ENCODE peak calls at places on chromosomes 5 and 9, in four cellular contexts. O, E, Y and C are unnamed samples.
A peak's percentile ranks its signal among the peaks of the same experiment; 100 is the strongest.

GRCh38 chr5:176797456-176798093 is 12.8 kb upstream of the UNC5A start:
- DNase-seq in E (no peak), Y (no peak), O (no peak), C (no peak)

GRCh38 chr9:123550012-123550411 is 194.0 kb downstream of the CRB2 start:
- DNase-seq in O (no peak), E (peak; percentile 20), Y (no peak), C (no peak)

GRCh38 chr9:107710552-107710951 is 221.0 kb upstream of the KLF4 start:
- DNase-seq in Y (no peak), E (no peak), O (no peak), C (no peak)

GRCh38 chr9:131889437-131890244 is 149.8 kb upstream of the RAPGEF1 start:
- DNase-seq in Y (no peak), E (no peak), O (no peak), C (no peak)

GRCh38 chr5:172106511-172107356 is 81.3 kb downstream of the STK10 start:
- DNase-seq in Y (peak; percentile 58), E (peak; percentile 71), O (no peak), C (peak; percentile 9)

GRCh38 chr9:70229579-70229978 is 29.2 kb upstream of the SMC5 start:
- DNase-seq in O (no peak), Y (no peak), E (peak; percentile 11), C (no peak)

GRCh38 chr5:131610198-131611063 is 24.6 kb downstream of the RAPGEF6 start:
- DNase-seq in Y (peak; percentile 18), O (peak; percentile 86), E (no peak), C (no peak)

GRCh38 chr9:12863624-12864023 is 88.8 kb downstream of the LURAP1L start:
- DNase-seq in E (no peak), Y (no peak), O (no peak), C (no peak)

GRCh38 chr9:127776195-127776918 is 2.1 kb downstream of the SH2D3C start:
- DNase-seq in Y (no peak), E (peak; percentile 82), O (no peak), C (no peak)

GRCh38 chr5:32760091-32760509 is 49.0 kb downstream of the NPR3 start:
- DNase-seq in O (peak; percentile 19), Y (peak; percentile 41), E (peak; percentile 18), C (no peak)

GRCh38 chr9:123689701-123690428 is 240.1 kb downstream of the DENND1A start:
- DNase-seq in Y (no peak), E (peak; percentile 47), O (no peak), C (no peak)

GRCh38 chr9:4277531-4277991 is 22.3 kb downstream of the GLIS3 start:
- DNase-seq in E (no peak), O (no peak), Y (peak; percentile 50), C (no peak)

GRCh38 chr5:52692039-52692438 is 95.7 kb upstream of the ITGA1 start:
- DNase-seq in O (no peak), E (no peak), Y (no peak), C (no peak)

GRCh38 chr9:111798786-111799185 is 4.0 kb upstream of the SHOC1 start:
- DNase-seq in Y (no peak), E (no peak), O (no peak), C (no peak)

GRCh38 chr5:2259494-2260107 is 376.9 kb upstream of the IRX4 start:
- DNase-seq in E (no peak), O (no peak), Y (no peak), C (no peak)

GRCh38 chr9:82080265-82080664 is 91.7 kb downstream of the SPATA31D1 start:
- DNase-seq in O (no peak), Y (no peak), E (no peak), C (no peak)

GRCh38 chr5:157213527-157214243 is 33.0 kb downstream of the ITK start:
- DNase-seq in O (no peak), E (no peak), Y (no peak), C (no peak)

GRCh38 chr5:172418847-172419810 is 35.2 kb downstream of the SH3PXD2B start:
- DNase-seq in Y (no peak), O (no peak), E (no peak), C (no peak)

GRCh38 chr5:142512680-142513042 is 173.2 kb downstream of the FGF1 start:
- DNase-seq in Y (no peak), O (peak; percentile 34), E (no peak), C (no peak)

GRCh38 chr9:9924369-9924768 is 688.4 kb downstream of the PTPRD start:
- DNase-seq in O (no peak), Y (no peak), E (no peak), C (no peak)

GRCh38 chr9:21854119-21854518 is 51.7 kb downstream of the MTAP start:
- DNase-seq in E (no peak), Y (no peak), O (no peak), C (no peak)

GRCh38 chr5:8726383-8727036 is 819.4 kb downstream of the SEMA5A start:
- DNase-seq in E (no peak), O (no peak), Y (no peak), C (no peak)

GRCh38 chr5:96714951-96715451 is 52.8 kb downstream of the CAST start:
- DNase-seq in O (peak; percentile 96), Y (peak; percentile 38), E (peak; percentile 54), C (no peak)

GRCh38 chr9:126613656-126614055 is at the start of gene LMX1B:
- DNase-seq in Y (peak; percentile 89), E (no peak), O (no peak), C (no peak)

GRCh38 chr9:126612813-126613641 is 701 bp upstream of the LMX1B start:
- DNase-seq in O (no peak), Y (no peak), E (no peak), C (no peak)

GRCh38 chr9:126611188-126611587 is 2.5 kb upstream of the LMX1B start:
- DNase-seq in O (no peak), E (no peak), Y (no peak), C (no peak)

GRCh38 chr9:126612329-126612812 is 1.4 kb upstream of the LMX1B start:
- DNase-seq in O (no peak), E (no peak), Y (no peak), C (no peak)

DNA sequence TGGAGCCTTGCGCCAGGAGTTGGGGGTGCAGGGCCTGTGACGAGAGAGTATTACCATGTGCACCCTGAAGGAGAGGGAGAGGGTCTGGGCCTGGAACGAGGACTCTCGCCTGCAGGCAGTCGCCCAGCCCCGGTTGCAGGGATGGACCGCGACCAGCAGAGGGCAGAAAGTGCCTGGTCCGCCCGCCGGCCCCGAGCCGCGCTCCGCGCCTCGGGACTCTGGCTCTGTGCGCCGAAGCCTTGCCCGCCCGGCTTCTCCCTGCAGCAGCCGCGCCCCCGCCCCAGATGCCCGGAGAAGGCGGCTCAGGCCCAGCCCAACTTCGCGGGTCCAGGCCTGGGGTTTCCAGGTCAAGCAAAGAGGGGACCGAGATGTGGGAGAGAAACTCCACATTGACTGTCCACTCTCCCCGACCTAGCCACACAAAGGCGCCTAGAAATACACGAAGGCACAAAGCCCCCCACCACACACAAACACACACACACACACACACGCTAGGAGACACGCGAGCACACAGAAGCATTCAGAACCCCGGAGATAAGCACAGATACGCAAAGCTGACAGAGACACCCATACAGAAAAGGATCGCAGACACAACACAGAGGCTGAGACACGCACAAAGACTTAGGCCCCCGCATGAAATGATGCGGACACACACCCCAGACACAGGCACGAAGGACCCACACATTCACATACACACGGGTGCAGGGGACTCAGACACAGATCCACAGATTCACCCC is 2.0 kb upstream of the LMX1B start:
- DNase-seq in O (peak; percentile 36), E (peak; percentile 69), Y (peak; percentile 80), C (no peak)
- TF ChIP-seq JUNB in O (no peak), E (no peak), Y (no peak), C (no peak)

GRCh38 chr5:150286820-150287219 is 2.8 kb downstream of the CAMK2A start:
- DNase-seq in E (peak; percentile 63), Y (peak; percentile 82), O (peak; percentile 73), C (no peak)

GRCh38 chr5:150283904-150284303 is 5.7 kb downstream of the CAMK2A start:
- DNase-seq in O (no peak), E (no peak), Y (no peak), C (no peak)

GRCh38 chr5:150281987-150282386 is 7.6 kb downstream of the CAMK2A start:
- DNase-seq in O (no peak), Y (no peak), E (no peak), C (no peak)

GRCh38 chr5:150285114-150285513 is 4.5 kb downstream of the CAMK2A start:
- DNase-seq in O (no peak), Y (no peak), E (no peak), C (no peak)

DNA sequence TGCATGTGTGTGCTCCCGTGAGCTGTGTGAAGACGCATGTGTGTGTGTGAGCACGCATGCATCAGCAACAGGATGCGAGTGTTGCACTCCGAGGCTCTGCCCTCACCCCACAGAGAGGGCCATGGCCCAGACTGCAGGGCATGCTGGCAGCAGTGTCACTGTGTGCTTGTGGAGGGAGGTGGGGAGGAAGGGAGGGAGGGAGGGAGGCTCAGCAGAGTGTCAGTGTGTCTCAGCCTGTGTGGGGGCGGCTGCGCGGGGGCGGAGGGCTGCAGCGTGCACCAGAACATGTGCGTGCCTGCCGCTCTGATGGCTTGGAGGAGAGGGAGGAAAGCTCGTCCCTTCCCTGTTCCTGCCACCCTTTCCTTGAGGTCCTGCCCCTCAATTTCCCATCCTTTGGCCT is 5.3 kb downstream of the CAMK2A start:
- DNase-seq in Y (no peak), E (peak; percentile 38), O (no peak), C (no peak)
- TF ChIP-seq JUNB in Y (no peak), E (no peak), O (no peak), C (no peak)

GRCh38 chr5:75275736-75276135 is 39.1 kb upstream of the ANKRD31 start:
- DNase-seq in Y (no peak), O (no peak), E (no peak), C (no peak)

GRCh38 chr5:75279324-75279723 is 42.6 kb upstream of the ANKRD31 start:
- DNase-seq in O (no peak), E (no peak), Y (no peak), C (no peak)

GRCh38 chr5:75274486-75274885 is 37.8 kb upstream of the ANKRD31 start:
- DNase-seq in O (no peak), Y (no peak), E (no peak), C (no peak)

GRCh38 chr5:75275147-75275546 is 38.5 kb upstream of the ANKRD31 start:
- DNase-seq in E (no peak), Y (no peak), O (no peak), C (no peak)

GRCh38 chr5:75277463-75277862 is 40.8 kb upstream of the ANKRD31 start:
- DNase-seq in O (no peak), E (no peak), Y (no peak), C (no peak)
- TF ChIP-seq JUNB in O (no peak), E (no peak), Y (no peak), C (no peak)

GRCh38 chr9:79579624-79580023 is 7.9 kb downstream of the TLE4 start:
- DNase-seq in Y (no peak), E (no peak), O (no peak), C (no peak)

GRCh38 chr9:79583957-79584654 is 12.3 kb downstream of the TLE4 start:
- DNase-seq in E (peak; percentile 64), O (no peak), Y (no peak), C (no peak)

GRCh38 chr9:79580065-79580464 is 8.3 kb downstream of the TLE4 start:
- DNase-seq in E (no peak), O (no peak), Y (no peak), C (no peak)

GRCh38 chr9:79581388-79581787 is 9.6 kb downstream of the TLE4 start:
- DNase-seq in E (peak; percentile 29), O (no peak), Y (no peak), C (no peak)

DNA sequence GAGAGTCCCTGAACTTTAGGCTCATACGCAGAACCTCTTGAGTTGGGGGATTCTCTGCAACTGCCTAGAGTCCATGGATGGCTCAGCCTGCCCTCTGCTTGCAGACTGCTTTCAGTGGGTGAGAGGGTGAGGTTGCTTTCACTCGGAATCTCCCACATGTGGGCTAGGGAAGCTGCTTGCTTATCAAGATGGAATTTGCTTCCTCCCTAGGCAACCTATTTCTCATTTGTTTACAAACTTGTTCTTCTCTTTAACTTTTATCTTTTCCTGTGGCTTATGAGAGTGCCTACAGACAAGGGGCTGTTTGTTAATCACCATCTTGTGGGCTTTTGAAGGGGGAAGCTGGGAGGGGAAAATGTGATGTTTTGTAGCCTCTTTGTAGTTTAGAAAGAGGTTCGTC is 10.0 kb downstream of the TLE4 start:
- DNase-seq in O (peak; percentile 41), E (peak; percentile 7), Y (no peak), C (no peak)
- TF ChIP-seq JUNB in O (no peak), E (no peak), Y (no peak), C (no peak)